ENCODE peak calls at places on chromosome 19, in eight cellular contexts. P is Peyer's patch; Y is stimulated activated CD4-positive, alpha-beta T cell treated with anti-CD3 and anti-CD28 coated beads, Interleukin-1b, Interleukin-23, amount 100 ng/mL, for 48 hours; B is Calu3; T is hippocampal formation; K is glutamatergic neuron; R is NCI-H446 treated with DMSO at 0.1 percent for 48 hours; G is ovary. O is an unnamed sample.

GRCh38 chr19:4365341-4365740 is 22.0 kb downstream of the MPND start:
- DNase-seq in P (no peak), G (no peak), Y (no peak), R (no peak), K (no peak), B (no peak), T (no peak), O (no peak)

GRCh38 chr19:16772841-16773240 is 53.2 kb downstream of the NWD1 start:
- DNase-seq in B (no peak), G (no peak), K (no peak), Y (no peak), T (no peak), R (no peak), P (no peak), O (no peak)

GRCh38 chr19:33125929-33126388 is 6.0 kb upstream of the WDR88 start:
- DNase-seq in B (peak; percentile 64), G (peak; percentile 44), P (peak; percentile 32), R (peak; percentile 54), Y (peak; percentile 52), T (peak; percentile 20), K (peak; percentile 58), O (no peak)

GRCh38 chr19:46610851-46611770 is 10.0 kb downstream of the CALM3 start:
- DNase-seq in G (no peak), Y (no peak), K (no peak), B (no peak), P (peak; percentile 10), R (no peak), T (no peak), O (no peak)

GRCh38 chr19:44846455-44847143 is 502 bp downstream of the NECTIN2 start:
- DNase-seq in P (no peak), T (no peak), K (peak; percentile 49), G (peak; percentile 67), R (no peak), Y (no peak), B (peak; percentile 24), O (peak; percentile 67)

GRCh38 chr19:13228561-13228960 is 78.3 kb downstream of the IER2 start:
- DNase-seq in G (no peak), R (no peak), B (no peak), Y (no peak), T (no peak), P (no peak), K (no peak), O (no peak)

GRCh38 chr19:17467471-17468301 is 2.6 kb upstream of the SLC27A1 start:
- DNase-seq in Y (no peak), B (no peak), P (no peak), G (no peak), K (no peak), R (no peak), T (no peak), O (no peak)

GRCh38 chr19:13795595-13796300 is 505 bp downstream of the ZSWIM4 start:
- DNase-seq in Y (no peak), K (peak; percentile 50), R (no peak), P (no peak), G (peak; percentile 52), T (no peak), B (peak; percentile 40), O (no peak)

GRCh38 chr19:13974073-13974472 is 21.8 kb downstream of the DCAF15 start:
- DNase-seq in K (peak; percentile 44), R (no peak), B (no peak), P (no peak), Y (no peak), T (no peak), G (no peak), O (no peak)

GRCh38 chr19:45428385-45429231 is 4.9 kb upstream of the ERCC1 start:
- DNase-seq in P (no peak), Y (no peak), B (peak; percentile 58), R (no peak), G (peak; percentile 54), T (no peak), K (peak; percentile 57), O (no peak)

GRCh38 chr19:41753159-41753558 is 2.2 kb upstream of the CEACAM6 start:
- DNase-seq in R (no peak), B (peak; percentile 89), T (no peak), Y (peak; percentile 70), G (no peak), P (peak; percentile 58), K (peak; percentile 75), O (no peak)

GRCh38 chr19:8046569-8047165 is 5.9 kb upstream of the CCL25 start:
- DNase-seq in T (no peak), R (no peak), P (no peak), B (no peak), K (no peak), Y (no peak), G (no peak), O (no peak)

O was measured in left lobe of liver.